ENCODE peak calls at places on chromosome 1, in five cellular contexts. A is mesenchymal stem cell; P is activated CD8-positive, alpha-beta memory T cell treated with anti-CD3 and anti-CD28 coated beads, Interleukin-2, amount 50 U/mL, for 48 hours; Q is anterior cingulate cortex; C is stimulated activated CD4-positive, alpha-beta T cell treated with anti-CD3 and anti-CD28 coated beads, Interleukin-1b, Interleukin-23, amount 100 ng/mL, for 1 hour. S is an unnamed sample.

GRCh38 chr1:163307479-163308171 is 14.1 kb upstream of the NUF2 start:
- DNase-seq in C (no peak), A (no peak), Q (no peak), P (no peak), S (no peak)

GRCh38 chr1:182809414-182809957 is 19.9 kb downstream of the NPL start:
- DNase-seq in Q (no peak), P (no peak), A (no peak), C (no peak), S (no peak)

GRCh38 chr1:112704908-112705627 is 1.9 kb downstream of the RHOC start:
- DNase-seq in P (peak), C (no peak), Q (no peak), A (peak), S (no peak)

GRCh38 chr1:215865060-215865459 is 298.0 kb downstream of the KCTD3 start:
- DNase-seq in A (no peak), Q (no peak), C (no peak), P (no peak), S (no peak)

GRCh38 chr1:201408176-201408814 is 9.2 kb upstream of the LAD1 start:
- DNase-seq in P (peak), C (peak), Q (no peak), A (peak), S (no peak)

GRCh38 chr1:72283204-72284083 is 1.1 kb upstream of the NEGR1 start:
- DNase-seq in A (peak), P (peak), Q (peak), C (no peak), S (peak)

GRCh38 chr1:53061859-53062714 is at the start of gene PODN:
- DNase-seq in P (peak), C (no peak), A (peak), Q (no peak), S (no peak)

GRCh38 chr1:3266870-3267549 is 187.5 kb upstream of the ARHGEF16 start:
- DNase-seq in C (no peak), A (no peak), P (no peak), Q (no peak), S (no peak)

GRCh38 chr1:46203738-46204405 is 738 bp downstream of the LURAP1 start:
- DNase-seq in A (no peak), P (no peak), Q (no peak), C (no peak), S (no peak)

GRCh38 chr1:38926091-38926490 is 15.5 kb downstream of the RHBDL2 start:
- DNase-seq in P (no peak), Q (no peak), A (no peak), C (no peak), S (no peak)

GRCh38 chr1:162138599-162139397 is 69.3 kb downstream of the NOS1AP start:
- DNase-seq in P (no peak), A (no peak), C (no peak), Q (no peak), S (no peak)

GRCh38 chr1:46394872-46395465 is 852 bp downstream of the FAAH start:
- DNase-seq in A (no peak), C (no peak), P (no peak), Q (no peak), S (no peak)